ENCODE peak calls at places on chromosomes 11 and 22, in four cellular contexts. One of them, this sample, is unnamed.

GRCh38 chr11:61075891-61076290 is 26.4 kb upstream of the CD5 start:
- DNase-seq in Right ventricle myocardium superior: no peak
- DNase-seq in DMS 273 treated with DMSO at 0.1 percent for 48 hours: no peak
- DNase-seq in NAMALWA: no peak
- DNase-seq in this sample: no peak

GRCh38 chr11:83124631-83125424 is 32.1 kb upstream of the PCF11 start:
- DNase-seq in Right ventricle myocardium superior: no peak
- DNase-seq in DMS 273 treated with DMSO at 0.1 percent for 48 hours: no peak
- DNase-seq in NAMALWA: no peak
- DNase-seq in this sample: no peak

GRCh38 chr22:47231759-47232158 is 469.3 kb downstream of the TBC1D22A start:
- DNase-seq in Right ventricle myocardium superior: no peak
- DNase-seq in DMS 273 treated with DMSO at 0.1 percent for 48 hours: no peak
- DNase-seq in NAMALWA: no peak
- DNase-seq in this sample: no peak

GRCh38 chr11:68076371-68077042 is 37.7 kb downstream of the TCIRG1 start:
- DNase-seq in Right ventricle myocardium superior: no peak
- DNase-seq in DMS 273 treated with DMSO at 0.1 percent for 48 hours: no peak
- DNase-seq in NAMALWA: peak
- DNase-seq in this sample: no peak

GRCh38 chr11:110287537-110287936 is 8.9 kb downstream of the RDX start:
- DNase-seq in Right ventricle myocardium superior: no peak
- DNase-seq in DMS 273 treated with DMSO at 0.1 percent for 48 hours: no peak
- DNase-seq in NAMALWA: no peak
- DNase-seq in this sample: no peak

GRCh38 chr11:65315204-65315865 is 669 bp downstream of the CDC42EP2 start:
- DNase-seq in Right ventricle myocardium superior: peak
- DNase-seq in DMS 273 treated with DMSO at 0.1 percent for 48 hours: no peak
- DNase-seq in NAMALWA: peak
- DNase-seq in this sample: peak

GRCh38 chr11:93572171-93572570 is 29.0 kb upstream of the SMCO4 start:
- DNase-seq in Right ventricle myocardium superior: no peak
- DNase-seq in DMS 273 treated with DMSO at 0.1 percent for 48 hours: no peak
- DNase-seq in NAMALWA: no peak
- DNase-seq in this sample: no peak

GRCh38 chr22:26956346-26956745 is 299.0 kb downstream of the MIAT start:
- DNase-seq in Right ventricle myocardium superior: no peak
- DNase-seq in DMS 273 treated with DMSO at 0.1 percent for 48 hours: no peak
- DNase-seq in NAMALWA: no peak
- DNase-seq in this sample: no peak

GRCh38 chr22:43233529-43233928 is 46.6 kb upstream of the TTLL12 start:
- DNase-seq in Right ventricle myocardium superior: no peak
- DNase-seq in DMS 273 treated with DMSO at 0.1 percent for 48 hours: no peak
- DNase-seq in NAMALWA: no peak
- DNase-seq in this sample: no peak

GRCh38 chr11:2313051-2313951 is 11.5 kb downstream of the TSPAN32 start:
- DNase-seq in Right ventricle myocardium superior: peak
- DNase-seq in DMS 273 treated with DMSO at 0.1 percent for 48 hours: no peak
- DNase-seq in NAMALWA: no peak
- DNase-seq in this sample: no peak

GRCh38 chr11:70493891-70494290 is 95.6 kb downstream of the CTTN start:
- DNase-seq in Right ventricle myocardium superior: peak
- DNase-seq in DMS 273 treated with DMSO at 0.1 percent for 48 hours: no peak
- DNase-seq in NAMALWA: no peak
- DNase-seq in this sample: peak

GRCh38 chr22:36337365-36338130 is 50.2 kb downstream of the MYH9 start:
- DNase-seq in Right ventricle myocardium superior: no peak
- DNase-seq in DMS 273 treated with DMSO at 0.1 percent for 48 hours: no peak
- DNase-seq in NAMALWA: no peak
- DNase-seq in this sample: no peak

GRCh38 chr11:110479445-110480101 is 49.8 kb downstream of the FDX1 start:
- DNase-seq in Right ventricle myocardium superior: no peak
- DNase-seq in DMS 273 treated with DMSO at 0.1 percent for 48 hours: peak
- DNase-seq in NAMALWA: peak
- DNase-seq in this sample: no peak